ENCODE peak calls at places on chromosomes 16 and 17, in five cellular contexts. C is GM12878, E is SK-N-SH, W is K562, Z is endothelial cell of umbilical vein. K is an unnamed sample.

GRCh38 chr16:77660311-77660710 is 62.0 kb upstream of the NUDT7 start:
- DNase-seq in C (no peak), E (peak), W (peak), Z (peak), K (no peak)

GRCh38 chr16:81553080-81553813 is 108.6 kb downstream of the CMIP start:
- DNase-seq in C (no peak), E (peak), W (no peak), Z (peak), K (no peak)

GRCh38 chr17:77332981-77333685 is 192.4 kb downstream of the SEC14L1 start:
- DNase-seq in C (no peak), E (no peak), W (peak), Z (no peak), K (no peak)

GRCh38 chr16:46743232-46743719 is 4.9 kb downstream of the MYLK3 start:
- DNase-seq in C (no peak), E (peak), W (peak), Z (peak), K (no peak)

GRCh38 chr17:62351176-62351575 is 29.2 kb upstream of the EFCAB3 start:
- DNase-seq in C (no peak), E (no peak), W (no peak), Z (no peak), K (no peak)

GRCh38 chr16:5073279-5073629 is 1.6 kb downstream of the ALG1 start:
- DNase-seq in C (no peak), E (no peak), W (no peak), Z (no peak), K (no peak)

GRCh38 chr17:37466471-37466870 is 23.2 kb upstream of the DUSP14 start:
- DNase-seq in C (no peak), E (no peak), W (no peak), Z (no peak), K (no peak)

GRCh38 chr17:71681427-71682173 is 439.2 kb upstream of the SOX9 start:
- DNase-seq in C (no peak), E (no peak), W (no peak), Z (no peak), K (no peak)

DNA sequence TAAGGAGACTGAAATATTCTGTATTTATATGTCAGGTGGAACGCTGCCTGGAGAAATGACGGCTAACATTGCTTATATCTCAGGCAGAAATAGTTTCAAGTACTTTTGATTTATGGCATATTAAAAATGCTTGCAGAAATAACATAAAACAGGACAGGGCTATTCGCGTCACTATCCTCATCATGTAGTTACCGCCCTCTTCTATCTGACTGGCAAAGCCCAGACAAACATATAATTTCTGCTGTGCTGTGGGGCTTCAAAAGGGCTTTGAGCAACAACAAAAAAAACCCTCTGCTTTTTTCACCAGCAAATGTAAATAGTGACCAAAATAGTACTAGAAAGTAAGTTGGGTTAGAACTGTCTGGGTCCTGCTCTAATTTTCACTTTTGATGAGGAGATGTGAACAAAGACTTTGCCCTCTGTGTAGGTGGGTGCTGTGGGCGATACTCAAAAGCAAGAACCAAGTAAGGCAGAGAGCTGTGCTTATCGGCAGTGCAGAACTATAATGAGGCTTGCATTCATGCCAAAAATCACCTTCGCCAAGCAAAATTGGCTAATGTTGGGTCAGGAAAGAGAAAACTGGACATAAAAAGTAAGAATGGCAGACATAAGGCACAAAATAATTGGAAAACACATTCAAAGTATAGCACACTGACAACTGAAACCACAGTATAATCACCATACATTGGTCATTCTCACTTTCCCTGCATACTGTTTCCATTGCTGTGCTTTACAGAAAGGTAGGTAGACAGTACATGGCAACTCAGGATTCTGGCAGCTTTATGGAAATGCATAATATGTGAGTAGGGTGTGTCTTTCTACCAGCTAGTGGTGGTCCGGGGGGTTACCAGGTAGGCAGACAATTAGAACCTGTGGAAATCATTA is 151.2 kb upstream of the AXIN2 start:
- DNase-seq in C (no peak), E (no peak), W (no peak), Z (no peak), K (no peak)
- H3K4me3 ChIP-seq in C (no peak), E (no peak), W (no peak), Z (no peak), K (no peak)

GRCh38 chr17:17605747-17606083 is 14.2 kb upstream of the PEMT start:
- DNase-seq in C (no peak), E (no peak), W (no peak), Z (no peak), K (no peak)

GRCh38 chr17:17605083-17605746 is 13.7 kb upstream of the PEMT start:
- DNase-seq in C (no peak), E (no peak), W (no peak), Z (no peak), K (no peak)

GRCh38 chr17:17603178-17603894 is 11.8 kb upstream of the PEMT start:
- DNase-seq in C (no peak), E (no peak), W (no peak), Z (no peak), K (no peak)

GRCh38 chr17:17606416-17607000 is 15.0 kb upstream of the PEMT start:
- DNase-seq in C (no peak), E (no peak), W (peak), Z (no peak), K (no peak)

DNA sequence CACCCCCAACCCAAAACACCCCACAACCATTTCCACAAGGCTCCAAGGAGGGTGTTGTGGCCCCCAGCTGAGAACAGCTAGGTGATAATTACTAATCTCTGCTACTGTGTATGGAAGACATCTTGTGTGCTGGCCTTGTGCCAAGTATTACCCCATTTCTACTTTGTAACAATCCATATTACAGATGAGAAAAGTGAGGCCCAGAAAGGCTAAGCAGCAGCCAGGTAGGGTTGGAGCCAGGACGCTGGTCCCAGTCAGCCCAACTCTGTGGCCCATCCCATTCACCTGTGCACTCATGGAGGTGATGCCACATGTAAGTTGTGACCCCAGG is 12.4 kb upstream of the PEMT start:
- DNase-seq in C (no peak), E (no peak), W (no peak), Z (no peak), K (no peak)
- H3K9ac ChIP-seq in C (no peak), E (no peak), W (no peak), Z (no peak), K (no peak)

GRCh38 chr17:73357981-73358380 is 46.2 kb upstream of the CDC42EP4 start:
- DNase-seq in C (no peak), E (no peak), W (no peak), Z (no peak), K (no peak)

GRCh38 chr17:73356561-73357170 is 44.9 kb upstream of the CDC42EP4 start:
- DNase-seq in C (no peak), E (peak), W (no peak), Z (no peak), K (no peak)

GRCh38 chr17:73358668-73359067 is 46.9 kb upstream of the CDC42EP4 start:
- DNase-seq in C (no peak), E (no peak), W (no peak), Z (no peak), K (no peak)

GRCh38 chr17:73359255-73359816 is 47.5 kb upstream of the CDC42EP4 start:
- DNase-seq in C (no peak), E (no peak), W (no peak), Z (no peak), K (no peak)

DNA sequence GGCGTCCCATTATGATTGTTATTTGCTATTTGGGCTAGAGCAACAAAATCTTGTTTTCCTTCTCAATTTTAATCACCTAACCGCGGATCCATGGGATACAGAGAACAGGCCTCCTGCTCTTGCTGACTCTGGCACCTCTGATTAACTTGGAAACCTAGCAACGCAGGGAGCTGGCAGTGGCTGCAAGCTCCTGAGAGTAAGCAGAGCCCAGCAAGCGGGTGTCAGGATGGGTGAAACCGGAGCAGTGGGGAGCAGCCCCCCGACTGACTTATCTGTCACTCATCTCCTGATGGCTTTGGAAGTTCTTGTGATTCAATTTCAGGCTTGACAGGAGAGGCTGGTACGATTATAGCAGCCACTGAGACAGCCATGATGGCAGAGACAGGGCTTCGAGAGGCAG is 45.5 kb upstream of the CDC42EP4 start:
- DNase-seq in C (no peak), E (peak), W (no peak), Z (no peak), K (no peak)
- TF ChIP-seq POLR2AphosphoS5 in C (no peak), E (peak), W (no peak), Z (no peak), K (no peak)

GRCh38 chr17:74148901-74149596 is 54.4 kb upstream of the RPL38 start:
- DNase-seq in C (no peak), E (no peak), W (no peak), Z (no peak), K (no peak)
- H3K4me3 ChIP-seq in C (no peak), E (no peak), W (no peak), Z (no peak), K (no peak)

K was measured in SK-N-MC.